ENCODE peak calls at places on chromosomes 7 and 10, in seven cellular contexts. A is body of pancreas; V is AG04450; U is natural killer cell; R is astrocyte of the spinal cord; Y is CD8-positive, alpha-beta T cell; D is heart right ventricle. H is an unnamed sample.

GRCh38 chr10:74371696-74372095 is 220.7 kb downstream of the ADK start:
- DNase-seq in D (no peak), Y (no peak), A (no peak), V (no peak), R (peak), U (no peak), H (no peak)

GRCh38 chr7:36070230-36070629 is 82.8 kb upstream of the EEPD1 start:
- DNase-seq in Y (no peak), A (no peak), V (no peak), U (no peak), D (no peak), R (no peak), H (no peak)

GRCh38 chr10:96612052-96612830 is 25.4 kb upstream of the TM9SF3 start:
- DNase-seq in U (no peak), Y (no peak), R (no peak), A (no peak), D (no peak), V (no peak), H (no peak)

GRCh38 chr7:17679427-17679826 is 260.9 kb downstream of the SNX13 start:
- DNase-seq in V (no peak), Y (no peak), A (no peak), U (no peak), D (peak), R (peak), H (no peak)

GRCh38 chr7:131604841-131605279 is 48.4 kb upstream of the PODXL start:
- DNase-seq in R (peak), U (no peak), A (no peak), V (no peak), Y (no peak), D (no peak), H (no peak)

GRCh38 chr7:159059629-159060028 is 85.0 kb downstream of the VIPR2 start:
- DNase-seq in R (no peak), V (no peak), Y (no peak), U (no peak), D (no peak), A (no peak), H (no peak)

GRCh38 chr10:112919721-112920120 is 30.3 kb upstream of the TCF7L2 start:
- DNase-seq in V (no peak), Y (no peak), R (peak), D (no peak), U (no peak), A (no peak), H (no peak)

GRCh38 chr10:50554995-50555568 is 68.7 kb downstream of the SGMS1 start:
- DNase-seq in Y (no peak), R (peak), A (no peak), U (no peak), V (no peak), D (no peak), H (no peak)

GRCh38 chr7:157436763-157437480 is 100.1 kb downstream of the DNAJB6 start:
- DNase-seq in D (no peak), U (no peak), Y (no peak), V (no peak), R (no peak), A (no peak), H (no peak)

GRCh38 chr7:50306491-50307367 is 2.2 kb downstream of the IKZF1 start:
- DNase-seq in D (no peak), Y (no peak), U (no peak), R (no peak), A (no peak), V (no peak), H (no peak)

GRCh38 chr7:135672560-135673359 is 10.4 kb downstream of the STMP1 start:
- DNase-seq in V (peak), U (no peak), A (no peak), D (peak), Y (no peak), R (peak), H (no peak)

GRCh38 chr10:132551093-132551807 is 13.7 kb downstream of the INPP5A start:
- DNase-seq in U (peak), V (no peak), A (no peak), D (peak), Y (no peak), R (no peak), H (peak)

GRCh38 chr10:92832998-92833642 is 15.2 kb upstream of the EXOC6 start:
- DNase-seq in U (no peak), R (no peak), V (no peak), Y (no peak), D (no peak), A (no peak), H (no peak)

GRCh38 chr10:77825965-77826364 is 100.6 kb downstream of the DLG5 start:
- DNase-seq in V (no peak), Y (no peak), U (no peak), D (no peak), R (no peak), A (no peak), H (no peak)

GRCh38 chr10:29191674-29192073 is 97.2 kb upstream of the LYZL1 start:
- DNase-seq in R (no peak), V (no peak), Y (no peak), U (no peak), D (no peak), A (no peak), H (peak)

GRCh38 chr7:43926193-43927043 is at the start of gene UBE2D4:
- DNase-seq in V (no peak), A (peak), R (peak), D (peak), Y (peak), U (peak), H (peak)

GRCh38 chr10:25047902-25048301 is 31.5 kb downstream of the THNSL1 start:
- DNase-seq in D (peak), R (peak), A (no peak), U (no peak), Y (no peak), V (no peak), H (no peak)

GRCh38 chr7:75762350-75762917 is 9.6 kb downstream of the CCL26 start:
- DNase-seq in V (peak), D (no peak), R (peak), U (no peak), Y (no peak), A (no peak), H (no peak)

GRCh38 chr10:123287594-123288247 is 133.5 kb downstream of the BUB3 start:
- DNase-seq in Y (no peak), R (peak), U (no peak), D (no peak), A (no peak), V (no peak), H (no peak)

GRCh38 chr7:92793656-92794205 is 42.6 kb downstream of the CDK6 start:
- DNase-seq in A (no peak), D (no peak), R (no peak), V (no peak), Y (no peak), U (no peak), H (no peak)

GRCh38 chr7:45031829-45032228 is 31.8 kb downstream of the CCM2 start:
- DNase-seq in R (no peak), Y (no peak), U (no peak), D (no peak), A (no peak), V (no peak), H (no peak)

GRCh38 chr7:80699656-80700318 is 61.3 kb downstream of the CD36 start:
- DNase-seq in V (no peak), D (no peak), U (no peak), A (no peak), R (peak), Y (no peak), H (no peak)

GRCh38 chr7:42574693-42575084 is 337.2 kb downstream of the C7orf25 start:
- DNase-seq in D (no peak), Y (no peak), U (no peak), V (no peak), A (no peak), R (no peak), H (no peak)

GRCh38 chr7:27181795-27182275 is 3.2 kb downstream of the HOXA11 start:
- DNase-seq in D (no peak), R (no peak), V (no peak), U (peak), A (peak), Y (no peak), H (no peak)

GRCh38 chr10:61902448-61903183 is 1.1 kb downstream of the ARID5B start:
- DNase-seq in V (no peak), D (peak), Y (peak), R (peak), A (peak), U (peak), H (peak)

GRCh38 chr7:44131173-44132009 is 8.0 kb upstream of the POLD2 start:
- DNase-seq in Y (no peak), A (peak), V (no peak), D (no peak), U (no peak), R (no peak), H (no peak)

GRCh38 chr10:33139191-33139646 is 181.2 kb upstream of the ITGB1 start:
- DNase-seq in A (no peak), R (no peak), V (no peak), D (no peak), Y (peak), U (peak), H (no peak)

GRCh38 chr10:72013202-72013945 is 49.2 kb downstream of the CHST3 start:
- DNase-seq in U (no peak), A (peak), D (peak), R (no peak), Y (no peak), V (no peak), H (no peak)
- TF ChIP-seq CTCF in U (no peak), A (no peak), D (no peak), R (no peak), Y (no peak), V (no peak), H (no peak)

GRCh38 chr7:107564553-107565298 is 955 bp downstream of the DUS4L start:
- DNase-seq in R (peak), Y (no peak), V (peak), U (no peak), D (no peak), A (no peak), H (no peak)
- TF ChIP-seq CTCF in R (no peak), Y (no peak), V (peak), U (no peak), D (no peak), A (no peak), H (no peak)

GRCh38 chr7:146492017-146492416 is 375.4 kb downstream of the CNTNAP2 start:
- DNase-seq in R (no peak), V (no peak), Y (no peak), D (no peak), A (no peak), U (no peak), H (no peak)
- TF ChIP-seq CTCF in R (no peak), V (no peak), Y (no peak), D (no peak), A (no peak), U (no peak), H (no peak)

GRCh38 chr7:121079425-121080169 is 91.1 kb downstream of the CPED1 start:
- DNase-seq in U (no peak), D (no peak), A (no peak), Y (no peak), R (peak), V (no peak), H (no peak)
- TF ChIP-seq CTCF in U (no peak), D (no peak), A (no peak), Y (no peak), R (peak), V (peak), H (no peak)

GRCh38 chr7:155027879-155028278 is 25.0 kb upstream of the PAXIP1 start:
- DNase-seq in R (no peak), U (no peak), V (no peak), Y (no peak), D (no peak), A (no peak), H (no peak)

GRCh38 chr7:155038335-155038734 is 31.8 kb upstream of the HTR5A start:
- DNase-seq in D (no peak), A (no peak), Y (no peak), V (no peak), R (no peak), U (no peak), H (no peak)

GRCh38 chr7:155032978-155033377 is 30.1 kb upstream of the PAXIP1 start:
- DNase-seq in U (no peak), R (no peak), V (no peak), Y (no peak), D (no peak), A (no peak), H (no peak)
- TF ChIP-seq CTCF in U (no peak), R (no peak), V (peak), Y (no peak), D (no peak), A (no peak), H (no peak)

GRCh38 chr7:98286701-98287485 is 5.4 kb downstream of the BRI3 start:
- DNase-seq in V (no peak), U (no peak), R (no peak), Y (no peak), A (peak), D (no peak), H (peak)
- TF ChIP-seq CTCF in V (no peak), U (no peak), R (no peak), Y (no peak), A (no peak), D (no peak), H (no peak)

DNA sequence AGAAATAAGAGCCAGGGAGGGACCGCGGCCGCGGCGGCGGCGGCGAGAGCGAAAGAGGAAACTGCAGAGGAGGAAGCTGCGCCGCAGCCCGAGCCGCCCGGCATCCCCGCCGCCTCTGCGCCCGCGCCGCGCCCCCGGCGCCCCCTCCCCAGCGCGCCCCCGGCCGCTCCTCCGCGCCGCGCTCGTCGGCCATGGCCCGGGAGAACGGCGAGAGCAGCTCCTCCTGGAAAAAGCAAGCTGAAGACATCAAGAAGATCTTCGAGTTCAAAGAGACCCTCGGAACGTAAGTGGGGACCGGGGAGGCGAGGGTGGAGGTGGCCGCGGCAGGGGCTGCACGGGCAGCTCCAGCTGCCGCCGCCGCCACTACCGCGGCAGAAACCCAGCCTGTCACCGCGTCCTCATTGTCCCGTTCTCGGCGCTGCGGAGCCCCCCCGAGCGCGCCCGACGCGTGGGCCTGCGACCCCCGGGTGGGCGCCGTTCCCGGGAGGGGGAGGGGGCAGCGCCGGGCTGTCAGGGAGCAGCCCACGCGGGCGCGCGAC is 350 bp downstream of the CAMK1D start:
- DNase-seq in R (no peak), A (no peak), U (no peak), D (no peak), V (no peak), Y (no peak), H (peak)
- TF ChIP-seq CTCF in R (no peak), A (no peak), U (no peak), D (no peak), V (no peak), Y (no peak), H (no peak)

DNA sequence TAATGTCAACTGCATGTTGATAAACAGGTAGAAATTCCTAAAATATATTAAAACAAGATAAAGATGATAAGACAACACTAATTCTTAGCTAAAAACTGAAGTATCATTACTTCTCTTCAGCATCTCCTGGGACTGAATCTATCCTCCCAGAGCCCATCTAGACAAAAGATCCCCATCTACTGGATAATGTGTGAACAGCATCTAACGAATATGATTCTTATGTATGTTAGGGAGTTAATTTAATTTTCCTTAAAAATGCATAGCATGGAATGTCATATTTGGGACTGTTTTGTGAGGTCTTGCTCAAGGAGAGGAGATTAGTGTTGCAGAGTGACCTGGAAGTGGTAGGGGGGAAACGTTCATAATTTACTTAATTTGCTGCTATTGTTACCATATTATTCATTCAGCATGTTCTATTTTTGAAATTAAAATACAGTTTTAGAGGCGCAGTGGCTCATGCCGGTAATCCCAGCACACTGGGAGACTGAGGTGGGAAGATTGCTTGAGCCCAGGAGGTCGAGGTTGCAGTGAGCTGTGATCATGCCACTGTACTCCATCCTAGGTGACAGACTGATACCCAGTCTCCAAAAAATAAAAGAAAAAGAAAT is 305.1 kb upstream of the CSTF2T start:
- DNase-seq in V (peak), U (no peak), R (peak), D (no peak), Y (no peak), A (no peak), H (no peak)
- TF ChIP-seq CTCF in V (peak), U (no peak), R (peak), D (peak), Y (no peak), A (peak), H (no peak)

DNA sequence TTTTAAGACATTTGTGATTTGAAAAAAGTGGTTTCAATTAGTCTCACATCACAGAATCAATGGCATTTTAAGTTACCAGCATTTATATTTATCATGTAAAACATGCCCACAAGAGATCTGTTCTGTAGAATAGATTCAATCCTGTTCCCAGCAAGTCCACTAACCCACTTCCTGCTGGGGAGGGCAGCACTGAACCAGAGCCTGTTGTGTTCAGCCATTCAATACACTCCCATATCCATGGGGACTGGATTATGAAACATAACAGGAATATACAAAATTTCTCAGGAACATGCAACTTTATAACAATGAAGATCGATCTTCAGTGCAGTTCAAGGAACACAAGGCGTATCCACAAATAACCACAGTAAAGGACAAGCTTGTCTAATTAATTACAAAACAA is 24.4 kb upstream of the ANK3 start:
- DNase-seq in Y (no peak), R (no peak), U (no peak), V (no peak), A (no peak), D (no peak), H (no peak)
- TF ChIP-seq CTCF in Y (no peak), R (no peak), U (no peak), V (no peak), A (no peak), D (no peak), H (no peak)

GRCh38 chr10:44044549-44044948 is 340.3 kb downstream of the CXCL12 start:
- DNase-seq in D (no peak), R (no peak), A (no peak), Y (no peak), U (no peak), V (no peak), H (peak)
- TF ChIP-seq CTCF in D (peak), R (peak), A (no peak), Y (no peak), U (no peak), V (no peak), H (no peak)

H was measured in upper lobe of left lung.